ENCODE peak calls at places on chromosome 9, in ten cellular contexts. E is IMR-90, W is uterus, T is right atrium auricular region, A is fibroblast of mammary gland, J is thyroid gland, Y is retinal pigment epithelial cell, L is Panc1, V is right lobe of liver, B is pancreas. Q is an unnamed sample.

GRCh38 chr9:106945727-106946690 is 83.0 kb downstream of the ZNF462 start:
- DNase-seq in A (peak), B (no peak), Y (no peak), J (no peak), L (no peak), W (no peak), V (no peak), E (peak), T (no peak), Q (no peak)

GRCh38 chr9:91360551-91361293 is 996 bp downstream of the AUH start:
- DNase-seq in T (no peak), Y (no peak), E (no peak), W (no peak), J (no peak), L (no peak), A (peak), V (no peak), B (no peak), Q (no peak)

GRCh38 chr9:9341203-9341602 is 1271.6 kb downstream of the PTPRD start:
- DNase-seq in V (no peak), B (no peak), A (no peak), J (peak), L (no peak), E (no peak), Y (no peak), T (no peak), W (no peak), Q (no peak)

GRCh38 chr9:86464242-86464641 is 110.0 kb upstream of the TUT7 start:
- DNase-seq in V (no peak), L (no peak), Y (no peak), B (no peak), W (no peak), A (no peak), T (no peak), J (no peak), E (no peak), Q (no peak)

GRCh38 chr9:114588150-114588663 is 638 bp downstream of the ATP6V1G1 start:
- DNase-seq in T (no peak), L (no peak), V (no peak), Y (no peak), B (no peak), A (peak), W (no peak), J (peak), E (peak), Q (no peak)

GRCh38 chr9:2492161-2492560 is 129.4 kb upstream of the VLDLR start:
- DNase-seq in E (no peak), B (no peak), J (no peak), Y (no peak), V (no peak), T (no peak), L (no peak), A (no peak), W (no peak), Q (no peak)

GRCh38 chr9:114011313-114011712 is 66.8 kb downstream of the AMBP start:
- DNase-seq in T (no peak), A (no peak), L (no peak), V (no peak), W (peak), B (peak), J (no peak), Y (no peak), E (no peak), Q (no peak)

GRCh38 chr9:35729700-35730485 is 2.1 kb downstream of the TLN1 start:
- DNase-seq in B (no peak), E (peak), L (no peak), A (peak), Y (peak), W (peak), T (peak), V (peak), J (peak), Q (peak)

GRCh38 chr9:107727113-107727780 is 237.7 kb upstream of the KLF4 start:
- DNase-seq in B (no peak), E (peak), W (no peak), V (no peak), T (no peak), Y (no peak), A (peak), J (no peak), L (no peak), Q (no peak)

GRCh38 chr9:123322771-123323481 is 33.1 kb upstream of the CRB2 start:
- DNase-seq in V (no peak), L (no peak), E (no peak), W (no peak), J (peak), B (no peak), T (no peak), A (no peak), Y (no peak), Q (no peak)

GRCh38 chr9:123696476-123696875 is 233.4 kb downstream of the DENND1A start:
- DNase-seq in B (no peak), W (no peak), L (no peak), A (peak), T (no peak), V (no peak), E (peak), Y (no peak), J (no peak), Q (no peak)

GRCh38 chr9:123584202-123585176 is 228.5 kb downstream of the CRB2 start:
- DNase-seq in L (no peak), B (no peak), T (no peak), A (no peak), Y (no peak), J (no peak), E (no peak), W (no peak), V (no peak), Q (peak)

GRCh38 chr9:119967867-119968535 is 598.8 kb upstream of the BRINP1 start:
- DNase-seq in A (no peak), J (no peak), V (no peak), E (no peak), T (no peak), Y (no peak), W (no peak), L (no peak), B (no peak), Q (no peak)

GRCh38 chr9:120663380-120663779 is 50.9 kb downstream of the MEGF9 start:
- DNase-seq in W (no peak), T (no peak), B (no peak), V (no peak), A (no peak), L (no peak), Y (no peak), J (no peak), E (no peak), Q (no peak)

GRCh38 chr9:137313956-137314560 is 12.0 kb upstream of the NRARP start:
- DNase-seq in B (peak), A (no peak), T (no peak), V (peak), L (no peak), W (no peak), Y (no peak), J (no peak), E (no peak), Q (peak)

DNA sequence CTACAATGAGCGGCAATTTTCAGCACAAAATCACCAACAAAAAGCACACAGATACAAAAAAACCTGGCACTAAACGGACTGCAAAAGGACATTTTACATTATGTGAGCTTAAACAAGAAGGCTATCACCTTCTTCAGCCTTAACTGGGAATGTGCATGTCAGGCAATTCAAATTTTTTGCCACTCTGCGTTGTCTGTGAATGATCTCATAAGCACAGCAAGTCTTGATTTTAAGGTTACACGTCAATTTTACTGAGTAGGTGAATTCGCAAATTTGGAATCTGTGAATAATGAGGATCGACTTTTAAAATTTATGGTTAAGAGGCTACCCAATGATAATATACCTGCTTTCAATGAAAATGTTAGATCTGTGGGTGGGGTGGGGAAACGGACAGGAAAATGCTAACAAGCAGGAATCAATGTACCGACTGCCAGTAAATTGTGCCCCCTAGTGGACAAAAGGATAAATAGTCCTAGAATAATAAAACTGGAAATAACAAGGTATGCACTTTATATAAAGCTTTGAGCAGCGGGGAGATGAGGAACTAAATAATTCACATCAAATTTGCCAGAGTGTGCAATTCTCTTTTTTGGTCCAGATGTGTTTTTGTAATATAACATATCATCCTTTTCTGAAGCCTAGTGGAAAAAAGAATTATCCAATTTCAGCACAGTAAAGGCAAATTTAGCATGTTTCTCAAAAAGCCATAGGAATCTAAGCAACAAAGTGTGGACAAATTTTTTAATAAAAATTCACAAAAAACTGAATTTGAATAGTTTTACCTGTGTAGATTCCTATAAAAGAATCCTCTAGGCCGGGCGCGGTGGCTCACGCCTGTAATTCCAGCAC is 20.5 kb downstream of the EQTN start:
- DNase-seq in E (peak), T (no peak), B (peak), L (peak), J (no peak), V (no peak), Y (peak), W (peak), A (peak), Q (no peak)
- H3K4me3 ChIP-seq in E (no peak), T (no peak), B (no peak), L (peak), J (no peak), V (no peak), Y (no peak), W (no peak), A (no peak), Q (peak)

GRCh38 chr9:32069969-32070368 is 314.5 kb upstream of the ACO1 start:
- DNase-seq in Y (no peak), J (no peak), A (no peak), T (no peak), B (no peak), L (no peak), E (no peak), V (no peak), W (no peak), Q (no peak)

GRCh38 chr9:32072568-32072967 is 311.9 kb upstream of the ACO1 start:
- DNase-seq in E (no peak), A (no peak), Y (no peak), B (no peak), L (no peak), W (no peak), T (no peak), V (no peak), J (no peak), Q (no peak)

GRCh38 chr9:32069169-32069813 is 315.2 kb upstream of the ACO1 start:
- DNase-seq in T (no peak), L (no peak), E (no peak), V (no peak), B (no peak), J (no peak), A (no peak), W (no peak), Y (no peak), Q (no peak)
- TF ChIP-seq CTCF in T (no peak), L (peak), E (peak), V (peak), B (no peak), J (no peak), A (no peak), W (no peak), Y (peak), Q (peak)

GRCh38 chr9:96418074-96418919 is at the start of gene ZNF367:
- DNase-seq in B (peak), T (peak), L (peak), J (peak), Y (peak), A (peak), V (peak), E (peak), W (peak), Q (peak)

GRCh38 chr9:96420468-96421219 is 2.5 kb upstream of the ZNF367 start:
- DNase-seq in B (peak), L (peak), T (peak), W (peak), J (peak), Y (peak), V (no peak), A (peak), E (peak), Q (no peak)

GRCh38 chr9:96419691-96419969 is 1.5 kb upstream of the ZNF367 start:
- DNase-seq in T (no peak), W (no peak), L (no peak), Y (no peak), B (no peak), A (no peak), J (no peak), E (no peak), V (no peak), Q (no peak)

GRCh38 chr9:96417610-96418073 is 528 bp downstream of the ZNF367 start:
- DNase-seq in E (no peak), T (no peak), V (no peak), A (no peak), Y (no peak), W (no peak), L (no peak), B (no peak), J (peak), Q (peak)

DNA sequence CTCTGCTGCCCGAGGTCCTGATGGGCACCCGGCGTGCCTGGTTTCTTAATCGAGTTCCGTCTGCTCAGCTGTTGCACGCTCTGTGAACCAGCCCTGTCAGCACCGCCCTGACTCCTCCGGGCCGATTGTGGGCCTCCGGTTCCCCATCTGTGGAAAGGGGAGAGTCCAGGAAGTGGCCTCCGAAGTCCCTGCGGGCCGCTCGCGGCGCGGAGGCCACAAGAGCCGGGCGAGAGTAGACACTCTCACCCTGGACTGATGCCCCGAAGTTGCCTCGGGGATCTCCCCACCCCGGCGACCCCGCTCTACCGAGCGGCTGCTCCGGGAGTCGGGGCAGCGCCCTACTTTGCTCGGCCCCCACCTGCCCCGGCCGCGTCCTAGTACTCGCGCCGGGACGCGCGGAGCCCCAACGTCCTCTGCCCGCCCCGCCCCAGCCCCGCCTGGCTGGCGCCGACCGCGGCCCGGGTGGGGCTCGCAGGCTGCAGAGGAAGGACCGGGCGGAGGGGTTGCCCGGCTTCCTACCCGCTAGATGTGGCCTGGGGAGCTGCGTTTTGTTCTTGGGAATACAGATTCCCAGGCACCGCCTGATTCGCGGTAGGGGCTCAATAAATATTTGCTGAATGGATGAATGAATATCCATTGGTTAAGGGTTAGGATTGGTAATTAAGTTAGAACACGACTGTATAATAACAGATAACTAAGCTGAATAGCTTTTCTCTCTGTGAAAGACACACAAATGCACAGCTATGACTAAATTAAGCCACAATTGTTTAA is 935 bp upstream of the ZNF367 start:
- DNase-seq in A (peak), V (peak), W (peak), T (peak), Y (peak), L (peak), E (peak), B (peak), J (peak), Q (peak)
- H3K4me3 ChIP-seq in A (peak), V (peak), W (peak), T (peak), Y (peak), L (peak), E (peak), B (peak), J (peak), Q (peak)

DNA sequence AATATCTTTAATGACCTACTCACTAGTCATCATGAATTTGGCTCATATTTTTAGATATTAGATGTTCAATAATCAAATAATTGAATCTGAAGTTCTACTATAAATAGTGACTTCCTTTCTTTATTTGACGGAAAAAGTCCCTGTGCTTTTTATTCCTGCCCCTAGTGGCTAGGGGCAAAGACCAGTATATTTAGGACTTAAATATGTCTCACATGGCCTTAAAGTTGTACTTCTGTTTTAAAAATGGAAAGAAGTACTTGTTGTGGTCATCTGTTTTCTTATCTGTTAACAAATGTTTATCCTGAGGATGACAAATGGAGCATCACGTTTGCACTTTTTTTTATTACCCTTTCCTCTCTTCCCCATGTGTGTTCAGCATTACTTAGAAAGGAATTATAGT is 89.2 kb upstream of the GRHPR start:
- DNase-seq in T (no peak), J (no peak), V (no peak), L (no peak), W (no peak), E (no peak), Y (no peak), A (no peak), B (no peak), Q (no peak)
- TF ChIP-seq CTCF in T (no peak), J (no peak), V (no peak), L (peak), W (no peak), E (no peak), Y (no peak), A (no peak), B (no peak), Q (no peak)